ENCODE peak calls at places on chromosomes 7 and 10, in nine cellular contexts. J is WERI-Rb-1, S is colonic mucosa, W is BJ, P is fibroblast of the aortic adventitia, L is glutamatergic neuron, E is cardiac fibroblast, N is fibroblast of lung, G is progenitor cell of endocrine pancreas. M is an unnamed sample.

GRCh38 chr10:102691701-102692100 is 22.5 kb downstream of the ARL3 start:
- DNase-seq in J (no peak), S (no peak), W (no peak), P (peak; percentile 41), L (no peak), E (peak; percentile 61), N (no peak), G (no peak), M (no peak)

GRCh38 chr7:50450691-50451051 is 521 bp upstream of the FIGNL1 start:
- DNase-seq in J (no peak), S (no peak), W (no peak), P (no peak), L (peak; percentile 25), E (no peak), N (no peak), G (no peak), M (no peak)

GRCh38 chr10:37263304-37263703 is 137.9 kb downstream of the ANKRD30A start:
- DNase-seq in J (no peak), S (no peak), W (no peak), P (no peak), L (no peak), E (no peak), N (no peak), G (no peak), M (no peak)

GRCh38 chr10:661891-662605 is 27.4 kb downstream of the DIP2C start:
- DNase-seq in J (no peak), S (no peak), W (no peak), P (no peak), L (no peak), E (no peak), N (no peak), G (peak; percentile 6), M (no peak)

GRCh38 chr7:55133630-55134392 is 115.0 kb downstream of the EGFR start:
- DNase-seq in J (no peak), S (no peak), W (peak; percentile 89), P (peak; percentile 99), L (no peak), E (peak; percentile 97), N (peak; percentile 99), G (no peak), M (no peak)

GRCh38 chr10:75508814-75509306 is 77.4 kb downstream of the LRMDA start:
- DNase-seq in J (no peak), S (no peak), W (no peak), P (peak; percentile 94), L (no peak), E (peak; percentile 47), N (peak; percentile 90), G (no peak), M (no peak)

GRCh38 chr7:127514499-127514898 is 70.9 kb downstream of the GCC1 start:
- DNase-seq in J (peak; percentile 10), S (no peak), W (no peak), P (peak; percentile 54), L (no peak), E (peak; percentile 56), N (peak; percentile 36), G (no peak), M (peak; percentile 45)

GRCh38 chr7:43502941-43503340 is 80.0 kb upstream of the STK17A start:
- DNase-seq in J (no peak), S (no peak), W (no peak), P (no peak), L (no peak), E (no peak), N (no peak), G (no peak), M (no peak)

GRCh38 chr10:114694735-114695134 is 36.7 kb upstream of the ABLIM1 start:
- DNase-seq in J (peak; percentile 66), S (peak; percentile 52), W (no peak), P (no peak), L (peak; percentile 69), E (peak; percentile 37), N (no peak), G (peak; percentile 19), M (peak; percentile 58)

GRCh38 chr10:46541017-46541661 is 15.3 kb downstream of the GPRIN2 start:
- DNase-seq in J (peak; percentile 60), S (peak; percentile 71), W (no peak), P (no peak), L (peak; percentile 90), E (no peak), N (peak; percentile 24), G (peak; percentile 80), M (peak; percentile 60)

GRCh38 chr10:105769248-105770184 is 1128.4 kb downstream of the SORCS3 start:
- DNase-seq in J (no peak), S (no peak), W (no peak), P (no peak), L (no peak), E (no peak), N (peak; percentile 1), G (no peak), M (no peak)

GRCh38 chr10:4283841-4284610 is 499.0 kb upstream of the KLF6 start:
- DNase-seq in J (no peak), S (no peak), W (peak; percentile 71), P (peak; percentile 63), L (no peak), E (peak; percentile 71), N (peak; percentile 56), G (no peak), M (no peak)

GRCh38 chr7:27346531-27347260 is 104.1 kb downstream of the EVX1 start:
- DNase-seq in J (no peak), S (peak; percentile 73), W (peak; percentile 76), P (peak; percentile 32), L (no peak), E (peak; percentile 49), N (peak; percentile 82), G (peak; percentile 21), M (no peak)

GRCh38 chr7:81234896-81235295 is 316.0 kb upstream of the SEMA3C start:
- DNase-seq in J (no peak), S (no peak), W (no peak), P (peak; percentile 62), L (no peak), E (peak; percentile 42), N (peak; percentile 51), G (no peak), M (no peak)

DNA sequence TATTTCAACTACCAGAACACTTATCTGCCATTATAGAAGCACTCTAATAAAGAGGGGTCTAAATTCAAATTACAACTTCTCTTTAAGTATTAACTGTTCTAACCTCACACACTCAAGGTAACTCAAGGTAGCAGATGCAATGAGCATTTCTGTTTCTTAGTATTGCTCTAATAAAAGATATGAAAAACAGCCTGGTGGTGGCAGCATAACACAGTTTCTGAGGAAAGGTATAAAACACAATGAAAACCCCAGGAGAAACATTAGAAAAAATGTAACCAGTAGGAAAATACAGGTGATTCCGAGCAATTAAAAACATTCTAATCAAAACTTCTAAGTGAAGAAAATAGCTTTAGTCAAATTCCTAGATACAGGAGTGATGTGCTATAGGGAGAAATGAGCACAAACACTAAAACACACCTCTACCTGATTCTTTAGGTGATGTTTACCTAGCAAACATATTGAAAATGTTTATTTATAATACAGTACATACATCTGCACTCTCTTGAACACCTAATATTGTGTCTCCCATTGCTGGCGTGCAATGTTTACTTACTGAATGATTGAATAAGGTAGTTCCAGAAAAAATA is 3.5 kb downstream of the MKRN1 start:
- DNase-seq in J (peak; percentile 37), S (peak; percentile 73), W (no peak), P (peak; percentile 58), L (no peak), E (peak; percentile 56), N (peak; percentile 21), G (no peak), M (peak; percentile 57)
- TF ChIP-seq CTCF in J (peak; percentile 13), S (peak; percentile 44), W (peak; percentile 54), P (peak; percentile 53), L (peak; percentile 44), E (peak; percentile 44), N (peak; percentile 50), G (peak; percentile 65), M (peak; percentile 37)

DNA sequence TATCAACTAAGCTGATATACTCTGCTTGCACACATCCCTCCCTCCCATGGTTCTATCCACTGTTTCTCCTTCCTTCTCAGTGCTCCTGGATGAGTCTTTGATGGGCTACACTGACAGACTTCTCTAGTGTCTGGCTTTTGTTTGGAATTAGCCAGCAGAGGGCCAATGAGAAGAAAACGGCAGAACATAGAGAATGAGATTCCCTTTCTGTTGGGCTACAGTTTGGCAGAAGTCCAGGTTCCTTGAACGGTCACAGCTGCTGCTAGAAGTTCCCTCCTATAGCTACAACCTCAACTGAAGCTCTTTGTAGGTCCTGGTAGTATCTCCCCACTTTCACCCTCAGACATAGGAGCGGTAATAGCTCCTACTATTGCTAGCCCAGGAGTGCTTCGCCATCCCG is 251.1 kb upstream of the LRRN3 start:
- DNase-seq in J (peak; percentile 8), S (no peak), W (no peak), P (peak; percentile 11), L (no peak), E (peak; percentile 74), N (peak; percentile 20), G (no peak), M (no peak)
- TF ChIP-seq CTCF in J (peak; percentile 4), S (no peak), W (no peak), P (no peak), L (peak; percentile 18), E (peak; percentile 27), N (peak; percentile 37), G (no peak), M (no peak)

GRCh38 chr7:142585425-142585824 is 163.8 kb upstream of the PRSS1 start:
- DNase-seq in J (peak; percentile 14), S (no peak), W (no peak), P (no peak), L (no peak), E (no peak), N (no peak), G (no peak), M (no peak)
- TF ChIP-seq CTCF in J (peak; percentile 12), S (no peak), W (peak; percentile 19), P (peak; percentile 14), L (no peak), E (no peak), N (peak; percentile 33), G (no peak), M (peak; percentile 23)

DNA sequence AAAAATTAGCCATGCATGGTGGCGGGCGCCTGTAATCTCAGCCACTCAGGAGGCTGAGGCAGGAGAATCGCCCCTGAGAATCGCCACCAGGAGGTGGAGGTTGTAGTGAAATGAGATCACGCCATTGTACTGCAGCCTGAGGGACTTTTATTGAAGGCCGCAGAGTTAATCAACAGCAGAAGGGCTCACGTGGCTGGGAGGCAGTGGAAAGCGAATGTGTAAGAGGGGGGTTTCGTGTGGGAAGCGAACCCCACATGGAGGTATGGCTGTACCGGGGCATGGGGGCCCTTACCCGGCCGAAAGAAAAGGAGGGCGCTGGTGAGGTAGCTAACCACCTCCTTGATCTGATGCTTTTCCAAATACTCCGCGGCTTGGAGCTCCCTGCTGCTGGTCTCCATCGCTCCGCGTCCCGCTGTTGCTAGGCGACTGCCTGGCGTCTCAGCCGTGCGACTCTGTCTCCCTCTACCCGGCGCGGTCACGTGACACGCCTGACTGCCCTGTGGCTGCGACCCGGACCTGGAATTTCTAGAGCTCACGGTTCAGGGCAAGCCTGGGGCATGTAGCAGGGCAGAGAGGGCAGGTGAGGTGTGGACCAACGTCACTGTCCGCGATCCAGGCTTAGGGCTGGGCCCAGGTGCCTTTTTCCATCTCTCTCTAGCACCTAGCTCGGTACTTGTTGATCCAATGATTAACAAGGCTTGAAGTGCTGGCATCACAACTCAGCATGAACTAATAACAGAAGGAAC is at the start of gene EFCAB10:
- DNase-seq in J (peak; percentile 89), S (peak; percentile 64), W (no peak), P (peak; percentile 30), L (peak; percentile 96), E (peak; percentile 49), N (peak; percentile 58), G (peak; percentile 79), M (peak; percentile 71)
- TF ChIP-seq CTCF in J (no peak), S (no peak), W (peak; percentile 13), P (peak; percentile 18), L (no peak), E (no peak), N (peak; percentile 10), G (peak; percentile 28), M (no peak)